ENCODE peak calls at places on chromosomes 16 and 17, in six cellular contexts. I is GM12865, C is tibial nerve, E is WTC11, A is endothelial cell, L is natural killer cell. R is an unnamed sample.

GRCh38 chr17:49753959-49754391 is 10.0 kb downstream of the FAM117A start:
- DNase-seq in I (no peak), C (no peak), E (no peak), A (no peak), L (no peak), R (no peak)

GRCh38 chr17:43834106-43834505 is 1.2 kb upstream of the MPP3 start:
- DNase-seq in I (no peak), C (peak), E (no peak), A (no peak), L (no peak), R (no peak)

GRCh38 chr17:4307179-4307930 is 43.6 kb upstream of the ANKFY1 start:
- DNase-seq in I (no peak), C (no peak), E (no peak), A (no peak), L (no peak), R (no peak)

GRCh38 chr17:44217738-44218343 is 1.6 kb downstream of the UBTF start:
- DNase-seq in I (no peak), C (no peak), E (no peak), A (no peak), L (no peak), R (no peak)

GRCh38 chr17:47219621-47220475 is 10.7 kb downstream of the MYL4 start:
- DNase-seq in I (no peak), C (no peak), E (no peak), A (no peak), L (no peak), R (no peak)

GRCh38 chr17:81537343-81537855 is 9.2 kb downstream of the FSCN2 start:
- DNase-seq in I (peak), C (no peak), E (peak), A (peak), L (no peak), R (peak)

GRCh38 chr17:29048440-29049360 is 5.8 kb downstream of the PIPOX start:
- DNase-seq in I (no peak), C (no peak), E (no peak), A (no peak), L (no peak), R (no peak)

GRCh38 chr16:81123092-81123852 is 27.1 kb upstream of the GCSH start:
- DNase-seq in I (no peak), C (no peak), E (no peak), A (no peak), L (no peak), R (no peak)

GRCh38 chr17:2064980-2065785 is 10.3 kb downstream of the HIC1 start:
- DNase-seq in I (peak), C (no peak), E (peak), A (peak), L (no peak), R (no peak)

GRCh38 chr17:2595736-2596135 is 2.3 kb downstream of the PAFAH1B1 start:
- DNase-seq in I (peak), C (no peak), E (no peak), A (no peak), L (no peak), R (no peak)

GRCh38 chr16:66605177-66605999 is 884 bp downstream of the CMTM3 start:
- DNase-seq in I (peak), C (peak), E (peak), A (peak), L (peak), R (peak)

GRCh38 chr17:83100220-83100852 is 20.9 kb downstream of the METRNL start:
- DNase-seq in I (no peak), C (no peak), E (no peak), A (no peak), L (no peak), R (no peak)

GRCh38 chr16:12536412-12536746 is 267.3 kb downstream of the CPPED1 start:
- DNase-seq in I (no peak), C (no peak), E (no peak), A (no peak), L (no peak), R (no peak)

GRCh38 chr16:10242076-10242475 is 59.8 kb upstream of the GRIN2A start:
- DNase-seq in I (no peak), C (no peak), E (no peak), A (no peak), L (no peak), R (no peak)

GRCh38 chr16:67001159-67001486 is 12.7 kb downstream of the CES4A start:
- DNase-seq in I (no peak), C (no peak), E (no peak), A (no peak), L (no peak), R (no peak)

GRCh38 chr17:66552381-66552780 is 250.0 kb downstream of the PRKCA start:
- DNase-seq in I (no peak), C (no peak), E (no peak), A (no peak), L (no peak), R (no peak)

GRCh38 chr16:78237346-78237745 is 137.9 kb downstream of the WWOX start:
- DNase-seq in I (no peak), C (no peak), E (no peak), A (no peak), L (no peak), R (no peak)

GRCh38 chr17:75774471-75774987 is 9.5 kb upstream of the GALK1 start:
- DNase-seq in I (no peak), C (no peak), E (no peak), A (no peak), L (no peak), R (no peak)

GRCh38 chr16:29676989-29677388 is 2.0 kb upstream of the QPRT start:
- DNase-seq in I (no peak), C (no peak), E (no peak), A (no peak), L (no peak), R (no peak)

GRCh38 chr16:29675811-29676643 is 3.0 kb upstream of the QPRT start:
- DNase-seq in I (peak), C (no peak), E (no peak), A (peak), L (no peak), R (no peak)

GRCh38 chr16:29673501-29673900 is 5.5 kb upstream of the QPRT start:
- DNase-seq in I (no peak), C (no peak), E (no peak), A (no peak), L (no peak), R (no peak)

GRCh38 chr16:29678691-29679267 is at the start of gene QPRT:
- DNase-seq in I (peak), C (no peak), E (peak), A (peak), L (no peak), R (peak)

DNA sequence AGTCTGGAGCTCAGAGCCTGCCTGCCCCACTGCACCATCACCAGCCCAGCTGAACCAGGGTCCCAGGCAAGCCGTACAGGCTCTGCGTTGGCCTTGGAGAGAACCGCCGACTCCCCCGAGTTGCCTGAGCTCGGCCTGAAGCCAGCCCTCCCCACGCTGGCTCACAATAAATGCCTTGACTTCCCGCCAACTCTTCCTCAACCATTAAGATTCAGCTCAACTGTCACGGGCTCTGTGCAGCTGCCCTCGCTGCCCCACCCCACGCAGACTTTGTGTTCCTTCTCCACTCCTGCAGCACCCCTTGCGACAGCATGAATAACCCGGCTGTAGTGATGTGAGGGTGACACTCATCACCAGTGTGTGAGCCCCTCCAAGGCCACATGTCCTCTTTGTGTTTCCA is 4.8 kb upstream of the QPRT start:
- DNase-seq in I (no peak), C (peak), E (no peak), A (no peak), L (no peak), R (no peak)
- TF ChIP-seq CTCF in I (no peak), C (no peak), E (no peak), A (no peak), L (no peak), R (no peak)

GRCh38 chr16:2276501-2277195 is 8.7 kb upstream of the RNPS1 start:
- DNase-seq in I (no peak), C (no peak), E (no peak), A (no peak), L (no peak), R (no peak)

GRCh38 chr16:2277466-2278271 is 9.7 kb upstream of the RNPS1 start:
- DNase-seq in I (no peak), C (no peak), E (no peak), A (no peak), L (no peak), R (no peak)

GRCh38 chr16:2280461-2280860 is 12.5 kb upstream of the RNPS1 start:
- DNase-seq in I (no peak), C (no peak), E (no peak), A (no peak), L (no peak), R (no peak)

GRCh38 chr16:2278956-2279800 is 11.3 kb upstream of the RNPS1 start:
- DNase-seq in I (no peak), C (no peak), E (no peak), A (no peak), L (no peak), R (no peak)

DNA sequence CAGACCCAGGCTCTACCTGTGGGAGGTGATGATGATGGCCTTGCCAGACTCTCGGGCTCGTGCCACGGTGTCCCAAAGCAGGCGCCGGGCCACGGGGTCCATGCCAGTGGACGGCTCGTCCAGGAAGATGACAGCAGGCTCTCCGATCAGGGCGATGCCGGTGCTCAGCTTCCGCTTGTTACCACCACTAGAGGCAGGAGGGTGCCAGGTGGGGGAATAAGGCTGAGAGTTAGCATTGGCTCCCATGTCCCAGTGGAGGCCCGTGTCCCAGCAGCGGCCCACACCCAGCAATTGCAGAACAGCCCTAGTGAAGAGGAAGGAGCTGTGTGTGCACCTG is 10.3 kb upstream of the RNPS1 start:
- DNase-seq in I (no peak), C (no peak), E (peak), A (no peak), L (no peak), R (no peak)
- TF ChIP-seq CTCF in I (no peak), C (no peak), E (no peak), A (no peak), L (no peak), R (peak)

DNA sequence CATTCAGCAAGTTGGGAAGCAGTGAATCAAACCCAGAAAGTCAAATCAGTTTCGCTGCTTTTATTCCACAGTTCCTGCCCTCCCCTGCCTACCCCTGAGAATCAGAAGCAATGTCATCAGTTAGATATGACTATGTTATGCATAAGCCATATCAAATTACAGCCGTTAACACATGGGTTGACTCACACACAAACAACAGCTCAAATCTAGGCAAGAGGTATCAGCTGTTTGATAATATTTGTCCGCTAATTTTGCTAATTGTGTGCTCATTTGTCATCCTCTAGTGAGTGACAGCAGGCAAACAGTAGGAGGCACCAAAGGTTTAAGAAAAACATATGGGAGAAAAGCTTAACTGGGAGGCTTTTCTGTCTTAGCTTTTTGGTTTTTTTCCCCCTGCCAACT is 327.4 kb upstream of the CCL2 start:
- DNase-seq in I (peak), C (no peak), E (no peak), A (no peak), L (no peak), R (no peak)
- TF ChIP-seq CTCF in I (peak), C (no peak), E (no peak), A (peak), L (no peak), R (no peak)

GRCh38 chr17:306116-306515 is 46.5 kb downstream of the RPH3AL start:
- DNase-seq in I (no peak), C (no peak), E (no peak), A (no peak), L (no peak), R (no peak)
- TF ChIP-seq CTCF in I (no peak), C (no peak), E (no peak), A (no peak), L (no peak), R (no peak)

GRCh38 chr17:63985387-63986140 is 12.6 kb upstream of the PRR29 start:
- DNase-seq in I (no peak), C (no peak), E (peak), A (no peak), L (no peak), R (no peak)
- TF ChIP-seq CTCF in I (peak), C (no peak), E (no peak), A (no peak), L (peak), R (no peak)